ENCODE peak calls at places on chromosomes 5 and 9, in four cellular contexts. J is GM04504, O is ascending aorta, D is breast epithelium. U is an unnamed sample.

GRCh38 chr9:83219154-83219923 is 156.4 kb upstream of the RASEF start:
- DNase-seq in J (peak), D (peak), O (peak), U (no peak)

GRCh38 chr9:124000784-124001444 is 10.7 kb upstream of the LHX2 start:
- DNase-seq in O (no peak), D (no peak), J (no peak), U (no peak)

GRCh38 chr5:141017943-141018342 is 33.2 kb upstream of the PCDHB1 start:
- DNase-seq in D (no peak), O (no peak), J (no peak), U (no peak)

GRCh38 chr9:130327781-130328348 is 62.3 kb downstream of the HMCN2 start:
- DNase-seq in O (no peak), J (no peak), D (no peak), U (no peak)

GRCh38 chr5:141363952-141364660 is at the start of gene PCDHGA5:
- DNase-seq in J (no peak), D (no peak), O (no peak), U (no peak)

GRCh38 chr9:118785456-118785855 is 583.8 kb downstream of the BRINP1 start:
- DNase-seq in O (no peak), D (no peak), J (no peak), U (no peak)

GRCh38 chr9:108854641-108855528 is 901 bp downstream of the ACTL7B start:
- DNase-seq in J (no peak), O (no peak), D (no peak), U (no peak)

GRCh38 chr5:172707285-172708182 is 63.5 kb downstream of the DUSP1 start:
- DNase-seq in J (peak), D (no peak), O (no peak), U (no peak)

GRCh38 chr9:105401651-105402050 is 46.2 kb upstream of the FSD1L start:
- DNase-seq in D (no peak), O (no peak), J (no peak), U (no peak)

GRCh38 chr9:20477940-20478620 is 144.2 kb downstream of the MLLT3 start:
- DNase-seq in J (no peak), D (no peak), O (no peak), U (no peak)

GRCh38 chr5:60339691-60340191 is 360.2 kb downstream of the DEPDC1B start:
- DNase-seq in O (peak), D (no peak), J (no peak), U (no peak)

GRCh38 chr5:77569409-77569808 is 69.1 kb downstream of the OTP start:
- DNase-seq in J (no peak), O (no peak), D (no peak), U (no peak)

GRCh38 chr5:131671994-131672655 is 37.1 kb upstream of the RAPGEF6 start:
- DNase-seq in O (no peak), J (peak), D (no peak), U (no peak)

GRCh38 chr9:35696520-35697215 is 6.9 kb upstream of the TPM2 start:
- DNase-seq in D (no peak), J (no peak), O (peak), U (no peak)

GRCh38 chr5:16803831-16804230 is 132.3 kb downstream of the MYO10 start:
- DNase-seq in D (no peak), J (no peak), O (no peak), U (no peak)

GRCh38 chr5:170278611-170279500 is 18.7 kb downstream of the LCP2 start:
- DNase-seq in J (no peak), D (no peak), O (peak), U (no peak)

GRCh38 chr9:126638571-126639132 is 24.9 kb downstream of the LMX1B start:
- DNase-seq in O (no peak), J (no peak), D (no peak), U (no peak)

GRCh38 chr5:113161806-113162205 is 185.2 kb downstream of the DCP2 start:
- DNase-seq in D (no peak), J (no peak), O (no peak), U (no peak)

GRCh38 chr9:5614985-5615384 is 13.9 kb upstream of the RIC1 start:
- DNase-seq in D (no peak), J (no peak), O (no peak), U (no peak)

GRCh38 chr9:111622626-111623025 is 8.5 kb upstream of the DNAJC25 start:
- DNase-seq in D (no peak), O (peak), J (peak), U (no peak)

GRCh38 chr5:109750407-109750806 is 60.7 kb downstream of the MAN2A1 start:
- DNase-seq in J (no peak), D (no peak), O (no peak), U (no peak)

GRCh38 chr9:32424616-32425015 is 40.2 kb downstream of the ACO1 start:
- DNase-seq in D (no peak), J (no peak), O (no peak), U (no peak)

GRCh38 chr9:21813575-21814473 is 11.4 kb downstream of the MTAP start:
- DNase-seq in D (no peak), O (peak), J (peak), U (no peak)

GRCh38 chr9:134814598-134815215 is 65.9 kb upstream of the FCN2 start:
- DNase-seq in D (no peak), O (no peak), J (no peak), U (no peak)

GRCh38 chr9:74577956-74578355 is 80.8 kb downstream of the RORB start:
- DNase-seq in J (no peak), D (no peak), O (no peak), U (no peak)

GRCh38 chr9:36346578-36346977 is 53.5 kb downstream of the RNF38 start:
- DNase-seq in O (no peak), D (no peak), J (no peak), U (no peak)

GRCh38 chr5:157918811-157919742 is 60.1 kb upstream of the CLINT1 start:
- DNase-seq in O (no peak), D (no peak), J (no peak), U (no peak)

GRCh38 chr9:115006660-115007059 is 76.3 kb upstream of the TNFSF8 start:
- DNase-seq in O (no peak), D (no peak), J (peak), U (no peak)

GRCh38 chr5:168270446-168270845 is 21.0 kb upstream of the WWC1 start:
- DNase-seq in O (no peak), D (no peak), J (no peak), U (no peak)

GRCh38 chr5:138148811-138149210 is 9.6 kb upstream of the NME5 start:
- DNase-seq in O (no peak), J (peak), D (no peak), U (no peak)

GRCh38 chr9:107712390-107712789 is 222.8 kb upstream of the KLF4 start:
- DNase-seq in O (no peak), J (no peak), D (no peak), U (no peak)

GRCh38 chr9:127177221-127177620 is 54.8 kb upstream of the ANGPTL2 start:
- DNase-seq in O (peak), J (no peak), D (peak), U (no peak)

GRCh38 chr5:179734536-179735164 is 2.0 kb downstream of the MAML1 start:
- DNase-seq in D (no peak), J (no peak), O (peak), U (no peak)

GRCh38 chr9:88776717-88777497 is 214.4 kb upstream of the S1PR3 start:
- DNase-seq in D (no peak), O (no peak), J (peak), U (no peak)

GRCh38 chr5:149853701-149854100 is 90.9 kb downstream of the PDE6A start:
- DNase-seq in D (no peak), J (no peak), O (no peak), U (no peak)

GRCh38 chr5:77758141-77758938 is 17.8 kb downstream of the TBCA start:
- DNase-seq in D (no peak), O (no peak), J (no peak), U (no peak)

GRCh38 chr9:21556581-21557427 is 74.7 kb upstream of the IFNE start:
- DNase-seq in O (no peak), J (no peak), D (no peak), U (no peak)

GRCh38 chr5:69010443-69010842 is 83.4 kb upstream of the SLC30A5 start:
- DNase-seq in O (no peak), J (peak), D (no peak), U (no peak)

GRCh38 chr9:82593436-82593835 is 469.5 kb downstream of the RASEF start:
- DNase-seq in D (no peak), O (no peak), J (no peak), U (no peak)

U was measured in GOT3.